ENCODE peak calls at places on chromosome 14, in five cellular contexts. J is activated B cell treated with CpG ODN at 0.5 μM for 24 hours; S is activated CD8-positive, alpha-beta T cell treated with anti-CD3 and anti-CD28 coated beads, Interleukin-2, amount 10 ng/mL, durations not matched to agents 7 days and 5 days; M is SK-N-SH; Q is activated CD8-positive, alpha-beta memory T cell treated with anti-CD3 and anti-CD28 coated beads for 1 hour. O is an unnamed sample.

GRCh38 chr14:76208340-76208739 is 56.6 kb downstream of the GPATCH2L start:
- DNase-seq in J (no peak), S (no peak), M (no peak), Q (no peak), O (no peak)

GRCh38 chr14:96039633-96040311 is 610 bp downstream of the C14orf132 start:
- DNase-seq in J (no peak), S (peak; percentile 30), M (peak; percentile 78), Q (no peak), O (peak; percentile 16)

GRCh38 chr14:37032863-37033262 is 139.5 kb downstream of the SLC25A21 start:
- DNase-seq in J (no peak), S (no peak), M (no peak), Q (no peak), O (no peak)

GRCh38 chr14:59483360-59483759 is 848 bp downstream of the L3HYPDH start:
- DNase-seq in J (no peak), S (no peak), M (no peak), Q (no peak), O (peak; percentile 84)

GRCh38 chr14:73173092-73173735 is 36.9 kb downstream of the PSEN1 start:
- DNase-seq in J (no peak), S (peak; percentile 30), M (peak; percentile 35), Q (no peak), O (peak; percentile 65)

GRCh38 chr14:39998114-39998513 is 565.9 kb upstream of the FBXO33 start:
- DNase-seq in J (no peak), S (no peak), M (no peak), Q (no peak), O (no peak)

GRCh38 chr14:65824285-65824977 is 411.9 kb downstream of the FUT8 start:
- DNase-seq in J (no peak), S (peak; percentile 78), M (peak; percentile 70), Q (no peak), O (peak; percentile 70)

GRCh38 chr14:71576472-71576871 is 355.8 kb upstream of the RGS6 start:
- DNase-seq in J (no peak), S (no peak), M (no peak), Q (no peak), O (no peak)

GRCh38 chr14:99724939-99725773 is 41.1 kb downstream of the CYP46A1 start:
- DNase-seq in J (no peak), S (no peak), M (no peak), Q (no peak), O (no peak)

GRCh38 chr14:95901014-95901413 is 24.4 kb downstream of the TUNAR start:
- DNase-seq in J (no peak), S (no peak), M (no peak), Q (no peak), O (peak; percentile 33)